ENCODE peak calls at places on chromosomes 7 and 10, in seven cellular contexts. D is aorta, Q is body of pancreas, G is pancreas, T is neuronal stem cell, M is astrocyte of the spinal cord, O is cardiac muscle cell. N is an unnamed sample.

GRCh38 chr7:106978425-106979386 is 65.8 kb upstream of the PRKAR2B start:
- DNase-seq in G (no peak), D (no peak), Q (no peak), O (peak), M (no peak), T (no peak), N (no peak)

GRCh38 chr7:87548123-87548919 is 52.4 kb downstream of the ABCB1 start:
- DNase-seq in Q (no peak), D (no peak), T (no peak), M (no peak), O (no peak), G (no peak), N (no peak)

GRCh38 chr7:158694650-158695049 is 10.0 kb downstream of the NCAPG2 start:
- DNase-seq in M (no peak), G (no peak), O (no peak), T (no peak), Q (no peak), D (no peak), N (no peak)

GRCh38 chr10:102375250-102375649 is 20.3 kb upstream of the NFKB2 start:
- DNase-seq in O (no peak), Q (no peak), M (no peak), G (no peak), T (no peak), D (no peak), N (no peak)

GRCh38 chr7:34747176-34747781 is 89.3 kb downstream of the NPSR1 start:
- DNase-seq in T (no peak), G (no peak), D (no peak), M (no peak), O (no peak), Q (no peak), N (no peak)

GRCh38 chr10:112792487-112793196 is 157.4 kb upstream of the TCF7L2 start:
- DNase-seq in Q (no peak), T (no peak), M (peak), O (peak), G (no peak), D (peak), N (no peak)

GRCh38 chr10:126458453-126458852 is 70.2 kb upstream of the ADAM12 start:
- DNase-seq in T (no peak), G (no peak), O (peak), D (no peak), Q (no peak), M (peak), N (no peak)

GRCh38 chr10:48454302-48455054 is 148.0 kb downstream of the MAPK8 start:
- DNase-seq in O (peak), D (peak), T (no peak), Q (no peak), M (no peak), G (no peak), N (peak)

GRCh38 chr10:70321233-70321632 is 37.4 kb upstream of the NPFFR1 start:
- DNase-seq in D (no peak), O (no peak), G (no peak), Q (no peak), M (no peak), T (no peak), N (no peak)

GRCh38 chr10:14660872-14661271 is 113.8 kb downstream of the FAM107B start:
- DNase-seq in M (no peak), G (no peak), O (no peak), D (no peak), Q (no peak), T (no peak), N (no peak)

GRCh38 chr10:3486346-3487065 is 298.5 kb downstream of the KLF6 start:
- DNase-seq in G (peak), D (no peak), Q (peak), M (peak), T (peak), O (no peak), N (no peak)

GRCh38 chr10:113476191-113476590 is 76.7 kb upstream of the HABP2 start:
- DNase-seq in T (no peak), G (no peak), Q (no peak), O (no peak), M (no peak), D (no peak), N (no peak)

GRCh38 chr10:119424591-119424975 is 117.9 kb downstream of the RGS10 start:
- DNase-seq in Q (no peak), T (no peak), D (no peak), M (no peak), G (no peak), O (no peak), N (no peak)

GRCh38 chr10:24307696-24308476 is 98.9 kb downstream of the KIAA1217 start:
- DNase-seq in Q (no peak), O (peak), D (no peak), T (no peak), G (no peak), M (no peak), N (no peak)

GRCh38 chr10:113463777-113464176 is 89.1 kb upstream of the HABP2 start:
- DNase-seq in G (no peak), D (no peak), T (no peak), O (no peak), M (peak), Q (no peak), N (no peak)

GRCh38 chr10:63717089-63717715 is 196.0 kb downstream of the REEP3 start:
- DNase-seq in O (no peak), T (no peak), D (no peak), G (no peak), Q (no peak), M (no peak), N (no peak)

GRCh38 chr7:43767311-43767710 is 8.8 kb downstream of the BLVRA start:
- DNase-seq in O (no peak), D (no peak), T (no peak), Q (no peak), M (no peak), G (no peak), N (no peak)

GRCh38 chr10:52128056-52128683 is 185.9 kb upstream of the DKK1 start:
- DNase-seq in D (no peak), O (no peak), T (peak), G (no peak), Q (no peak), M (no peak), N (no peak)

GRCh38 chr10:100621360-100622205 is 85.8 kb downstream of the HIF1AN start:
- DNase-seq in M (no peak), O (peak), G (no peak), D (peak), T (no peak), Q (no peak), N (no peak)
- H3K4me3 ChIP-seq in M (no peak), O (no peak), G (no peak), D (no peak), T (peak), Q (no peak), N (no peak)

GRCh38 chr10:17506859-17507471 is 52.6 kb upstream of the ST8SIA6 start:
- DNase-seq in D (no peak), O (no peak), Q (no peak), M (no peak), T (no peak), G (no peak), N (no peak)
- H3K4me3 ChIP-seq in D (no peak), O (no peak), Q (no peak), M (no peak), T (no peak), G (no peak), N (no peak)

GRCh38 chr7:22853138-22853537 is 30.5 kb upstream of the TOMM7 start:
- DNase-seq in G (no peak), D (no peak), Q (no peak), O (no peak), M (no peak), T (no peak), N (no peak)
- H3K4me3 ChIP-seq in G (no peak), D (no peak), Q (no peak), O (no peak), M (no peak), T (no peak), N (no peak)

DNA sequence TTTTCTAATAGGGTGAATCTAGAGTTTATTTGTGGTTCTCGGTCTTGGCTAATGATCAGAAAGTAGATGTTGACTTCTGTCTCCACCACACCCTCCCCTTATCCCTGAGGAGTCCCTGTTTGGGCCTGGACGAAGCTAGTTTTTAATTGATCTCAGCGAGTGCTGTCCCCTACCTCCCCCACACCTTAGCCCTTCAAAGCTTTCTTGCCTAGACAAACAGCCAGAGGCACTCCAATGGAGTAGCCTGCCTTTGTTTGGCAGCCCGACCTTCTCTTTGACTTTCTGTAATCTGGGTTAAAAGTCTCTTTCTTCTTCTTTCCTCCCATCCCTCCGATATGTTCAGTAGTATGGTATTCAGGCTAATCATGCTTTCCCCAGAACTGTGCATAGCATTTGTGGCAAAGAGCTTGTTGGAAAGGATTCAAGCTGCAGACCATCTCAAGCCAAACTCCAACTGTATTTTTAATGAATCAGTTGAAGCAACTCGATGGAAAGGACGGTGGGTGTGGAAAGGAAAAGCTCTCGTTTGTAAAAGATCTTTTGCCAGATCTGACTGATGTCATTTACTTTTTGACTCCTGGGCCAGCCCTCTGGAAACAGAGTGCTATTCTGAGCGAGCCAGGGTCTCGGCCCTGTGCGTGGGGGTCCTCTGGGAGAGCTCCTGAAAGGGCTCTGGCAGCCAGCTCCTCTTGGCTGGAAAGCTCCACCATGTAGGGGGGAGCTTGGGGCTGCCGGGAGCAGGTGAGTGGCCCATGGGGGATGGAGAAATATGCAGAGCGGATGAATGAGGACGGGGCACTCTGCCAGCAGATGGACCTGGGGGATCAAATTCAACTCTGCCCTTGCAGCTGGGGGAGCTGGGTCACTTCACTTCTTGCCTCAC is 4.5 kb downstream of the FAM180A start:
- DNase-seq in G (no peak), O (peak), D (no peak), M (peak), Q (no peak), T (no peak), N (no peak)
- H3K4me3 ChIP-seq in G (no peak), O (no peak), D (no peak), M (no peak), Q (no peak), T (no peak), N (no peak)

GRCh38 chr10:75502389-75502788 is 71.0 kb downstream of the LRMDA start:
- DNase-seq in D (no peak), M (no peak), G (no peak), T (no peak), Q (no peak), O (no peak), N (no peak)

GRCh38 chr10:75502838-75503237 is 71.4 kb downstream of the LRMDA start:
- DNase-seq in T (no peak), Q (no peak), G (no peak), D (no peak), M (no peak), O (no peak), N (no peak)

GRCh38 chr10:75507469-75507868 is 76.0 kb downstream of the LRMDA start:
- DNase-seq in T (no peak), D (no peak), G (no peak), Q (no peak), O (no peak), M (no peak), N (no peak)

GRCh38 chr10:75505840-75506506 is 74.5 kb downstream of the LRMDA start:
- DNase-seq in M (no peak), D (no peak), T (no peak), O (no peak), G (no peak), Q (no peak), N (no peak)

GRCh38 chr10:75505293-75505692 is 73.9 kb downstream of the LRMDA start:
- DNase-seq in M (no peak), T (no peak), Q (no peak), O (no peak), G (no peak), D (no peak), N (no peak)
- H3K4me3 ChIP-seq in M (no peak), T (no peak), Q (no peak), O (no peak), G (no peak), D (no peak), N (no peak)

GRCh38 chr10:79222186-79222585 is 125.1 kb upstream of the PPIF start:
- DNase-seq in G (no peak), Q (no peak), M (no peak), T (no peak), O (no peak), D (no peak), N (no peak)
- H3K4me3 ChIP-seq in G (no peak), Q (no peak), M (no peak), T (no peak), O (no peak), D (no peak), N (no peak)

GRCh38 chr7:130888468-130888867 is 154.5 kb upstream of the KLF14 start:
- DNase-seq in Q (no peak), T (no peak), D (no peak), O (no peak), M (no peak), G (no peak), N (no peak)
- H3K4me3 ChIP-seq in Q (no peak), T (no peak), D (no peak), O (no peak), M (no peak), G (no peak), N (no peak)

GRCh38 chr10:61973923-61974322 is 72.4 kb downstream of the ARID5B start:
- DNase-seq in Q (no peak), M (no peak), T (no peak), O (peak), D (no peak), G (no peak), N (no peak)
- H3K4me3 ChIP-seq in Q (no peak), M (no peak), T (no peak), O (no peak), D (no peak), G (no peak), N (no peak)

N was measured in dorsolateral prefrontal cortex.